ENCODE peak calls at places on chromosomes 4 and X, in six cellular contexts. J is ovary, L is A549, G is transverse colon, X is HepG2, A is tibial nerve. U is an unnamed sample.

GRCh38 chrX:1507511-1508463 is 29.2 kb downstream of the P2RY8 start:
- DNase-seq in J (no peak), L (no peak), G (peak; percentile 37), X (no peak), A (no peak), U (peak; percentile 91)

GRCh38 chr4:6962211-6963041 is 52.8 kb downstream of the TBC1D14 start:
- DNase-seq in J (no peak), L (no peak), G (no peak), X (no peak), A (no peak), U (peak; percentile 57)

GRCh38 chr4:153432971-153433752 is 33.0 kb upstream of the TMEM131L start:
- DNase-seq in J (no peak), L (peak; percentile 5), G (peak; percentile 74), X (peak; percentile 79), A (no peak), U (no peak)

GRCh38 chr4:145034727-145035211 is 63.2 kb downstream of the ANAPC10 start:
- DNase-seq in J (no peak), L (no peak), G (no peak), X (no peak), A (no peak), U (no peak)

GRCh38 chr4:113637823-113638691 is 123.5 kb downstream of the CAMK2D start:
- DNase-seq in J (no peak), L (no peak), G (no peak), X (no peak), A (no peak), U (no peak)

GRCh38 chr4:165461176-165461835 is 82.5 kb downstream of the CPE start:
- DNase-seq in J (peak; percentile 39), L (no peak), G (no peak), X (peak; percentile 54), A (no peak), U (no peak)

GRCh38 chr4:153466637-153467153 is 535 bp downstream of the TMEM131L start:
- DNase-seq in J (peak; percentile 51), L (peak; percentile 13), G (no peak), X (no peak), A (no peak), U (no peak)

GRCh38 chr4:86935499-86935832 is 655 bp downstream of the AFF1 start:
- DNase-seq in J (no peak), L (no peak), G (no peak), X (no peak), A (no peak), U (no peak)

GRCh38 chr4:56757270-56757746 is 64.2 kb downstream of the SPINK2 start:
- DNase-seq in J (no peak), L (peak; percentile 25), G (peak; percentile 55), X (no peak), A (no peak), U (no peak)

GRCh38 chr4:86543560-86544312 is 50.4 kb upstream of the PTPN13 start:
- DNase-seq in J (no peak), L (no peak), G (no peak), X (no peak), A (no peak), U (no peak)

GRCh38 chr4:185847352-185848078 is 35.5 kb upstream of the SORBS2 start:
- DNase-seq in J (no peak), L (peak; percentile 38), G (no peak), X (peak; percentile 36), A (no peak), U (peak; percentile 84)

GRCh38 chr4:10107111-10108091 is 9.2 kb downstream of the WDR1 start:
- DNase-seq in J (peak; percentile 45), L (no peak), G (no peak), X (no peak), A (no peak), U (no peak)

GRCh38 chr4:134201216-134202098 is at the start of gene PABPC4L:
- DNase-seq in J (peak; percentile 57), L (peak; percentile 8), G (no peak), X (no peak), A (no peak), U (no peak)

GRCh38 chrX:101904996-101905395 is 26.8 kb downstream of the ZMAT1 start:
- DNase-seq in J (no peak), L (no peak), G (no peak), X (no peak), A (no peak), U (no peak)
- TF ChIP-seq POLR2A in J (no peak), L (no peak), G (no peak), X (no peak), A (no peak), U (no peak)

GRCh38 chr4:169156392-169156791 is 114.4 kb downstream of the SH3RF1 start:
- DNase-seq in J (no peak), L (no peak), G (no peak), X (no peak), A (no peak), U (no peak)
- H3K4me1 ChIP-seq in J (peaks cover 2% of the 10 kb centered on the region), L (peaks cover 36% of the 10 kb centered on the region), G (no peaks in the 10 kb centered on the region), X (no peaks in the 10 kb centered on the region), A (no peaks in the 10 kb centered on the region), U (peaks cover 9% of the 10 kb centered on the region)

GRCh38 chrX:49002091-49002935 is at the start of gene GRIPAP1:
- DNase-seq in J (peak; percentile 77), L (peak; percentile 85), G (peak; percentile 72), X (peak; percentile 73), A (peak; percentile 18), U (peak; percentile 92)
- TF ChIP-seq EP300 in J (no peak), L (no peak), G (no peak), X (no peak), A (peak; percentile 80), U (no peak)

GRCh38 chr4:169270810-169271691 is at the start of gene SH3RF1:
- DNase-seq in J (peak; percentile 93), L (peak; percentile 52), G (peak; percentile 88), X (peak; percentile 38), A (peak; percentile 76), U (peak; percentile 94)
- TF ChIP-seq POLR2A in J (peak; percentile 92), L (peak; percentile 63), G (peak; percentile 91), X (no peak), A (peak; percentile 64), U (peak; percentile 69)

GRCh38 chr4:73706811-73707210 is 33.6 kb upstream of the CXCL8 start:
- DNase-seq in J (no peak), L (no peak), G (no peak), X (no peak), A (no peak), U (no peak)
- H3K4me1 ChIP-seq in J (no peaks in the 10 kb centered on the region), L (peaks cover 60% of the 10 kb centered on the region), G (no peaks in the 10 kb centered on the region), X (no peaks in the 10 kb centered on the region), A (no peaks in the 10 kb centered on the region), U (peaks cover 10% of the 10 kb centered on the region)

GRCh38 chr4:79621061-79621460 is 213.0 kb upstream of the GK2 start:
- DNase-seq in J (no peak), L (no peak), G (no peak), X (no peak), A (no peak), U (no peak)

GRCh38 chr4:79620627-79621026 is 212.6 kb upstream of the GK2 start:
- DNase-seq in J (no peak), L (no peak), G (no peak), X (no peak), A (no peak), U (no peak)

GRCh38 chr4:79626102-79626501 is 218.1 kb upstream of the GK2 start:
- DNase-seq in J (no peak), L (no peak), G (no peak), X (no peak), A (no peak), U (no peak)

DNA sequence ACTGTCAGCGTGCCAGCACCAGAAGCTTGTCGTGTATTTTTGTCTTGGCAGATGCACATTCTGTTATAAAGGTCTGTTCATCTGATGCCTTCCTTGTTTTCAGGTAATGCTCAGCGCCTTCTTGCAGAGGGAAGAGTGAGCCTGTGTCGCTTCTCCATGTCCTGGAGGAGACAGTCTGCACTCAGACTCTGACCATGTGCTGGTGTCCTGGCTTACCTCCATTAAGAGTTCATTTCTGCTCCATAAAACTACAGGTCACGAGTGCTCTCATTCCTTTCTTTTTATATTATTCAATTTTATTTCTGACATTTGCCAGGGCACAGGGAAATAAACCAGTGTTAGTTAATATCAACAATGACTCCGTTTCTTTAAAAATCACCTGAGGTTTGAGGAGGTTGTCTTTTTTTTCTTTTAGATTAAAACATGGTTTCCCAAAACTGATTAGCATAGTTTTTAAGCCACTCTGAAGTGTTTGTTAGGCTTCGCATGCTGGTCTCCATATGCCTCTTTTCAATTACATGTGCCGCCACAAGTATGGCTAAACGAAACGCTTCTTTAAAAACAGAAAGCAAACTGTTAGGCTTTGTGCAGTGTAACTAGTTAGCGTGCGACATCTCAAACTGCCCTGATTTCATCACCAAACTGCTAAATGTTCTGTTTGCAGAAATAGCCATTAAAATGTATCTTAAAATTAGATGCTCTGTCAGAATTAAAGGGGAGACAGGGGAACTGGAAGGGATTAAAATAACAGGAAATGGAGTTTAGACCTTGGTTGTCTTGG is 215.3 kb upstream of the GK2 start:
- DNase-seq in J (no peak), L (no peak), G (no peak), X (no peak), A (no peak), U (no peak)
- TF ChIP-seq EP300 in J (no peak), L (no peak), G (no peak), X (no peak), A (no peak), U (no peak)

GRCh38 chrX:153599192-153600031 is 473 bp upstream of the CCNQ start:
- DNase-seq in J (peak; percentile 92), L (peak; percentile 77), G (peak; percentile 92), X (peak; percentile 70), A (peak; percentile 63), U (peak; percentile 92)
- TF ChIP-seq POLR2A in J (no peak), L (peak; percentile 52), G (no peak), X (no peak), A (peak; percentile 18), U (no peak)